ENCODE peak calls at places on chromosomes 3 and 15, in four cellular contexts. Y, L, W and M are unnamed samples.
A peak's percentile ranks its signal among the peaks of the same experiment; 100 is the strongest.

GRCh38 chr3:21326704-21327103 is 424.3 kb downstream of the ZNF385D start:
- DNase-seq in W (no peak), Y (no peak), L (no peak), M (no peak)

GRCh38 chr3:110069641-110070538 is 732.5 kb upstream of the DPPA4 start:
- DNase-seq in L (no peak), Y (no peak), W (no peak), M (no peak)

GRCh38 chr15:61809216-61809615 is 251.0 kb downstream of the VPS13C start:
- DNase-seq in Y (no peak), W (no peak), L (no peak), M (no peak)

GRCh38 chr3:133574260-133574881 is 885 bp downstream of the CDV3 start:
- DNase-seq in Y (peak; percentile 74), L (peak; percentile 69), W (peak; percentile 78), M (no peak)

GRCh38 chr15:94056314-94056713 is 175.0 kb upstream of the MCTP2 start:
- DNase-seq in Y (no peak), L (no peak), W (no peak), M (no peak)

GRCh38 chr3:52002768-52003167 is 7.1 kb upstream of the RPL29 start:
- DNase-seq in W (no peak), Y (no peak), L (no peak), M (no peak)

GRCh38 chr15:73624530-73624929 is 8.7 kb downstream of the NPTN start:
- DNase-seq in W (no peak), L (no peak), Y (no peak), M (no peak)

GRCh38 chr15:42070276-42070965 is 23.9 kb downstream of the PLA2G4D start:
- DNase-seq in W (no peak), L (no peak), Y (no peak), M (no peak)

GRCh38 chr15:36571301-36571700 is 8.1 kb upstream of the CDIN1 start:
- DNase-seq in Y (no peak), L (no peak), W (no peak), M (no peak)